ENCODE peak calls at places on chromosomes 2 and 18, in five cellular contexts. S, I, P, W and O are unnamed samples.

GRCh38 chr2:230054079-230054478 is 14.6 kb downstream of the SLC16A14 start:
- DNase-seq in S (no peak), I (no peak), P (no peak), W (peak), O (no peak)

GRCh38 chr2:218852911-218853667 is 6.5 kb upstream of the WNT6 start:
- DNase-seq in S (peak), I (peak), P (peak), W (no peak), O (no peak)

GRCh38 chr2:200042102-200042735 is 86.8 kb downstream of the MAIP1 start:
- DNase-seq in S (no peak), I (no peak), P (no peak), W (no peak), O (no peak)

GRCh38 chr2:96876811-96877437 is 7.0 kb upstream of the SEMA4C start:
- DNase-seq in S (no peak), I (no peak), P (no peak), W (no peak), O (no peak)

GRCh38 chr2:30865218-30865617 is 58.0 kb upstream of the CAPN13 start:
- DNase-seq in S (no peak), I (no peak), P (no peak), W (no peak), O (no peak)

GRCh38 chr18:26656944-26657536 is 108.7 kb upstream of the KCTD1 start:
- DNase-seq in S (peak), I (no peak), P (peak), W (no peak), O (peak)

GRCh38 chr18:46734981-46735380 is 21.9 kb downstream of the ST8SIA5 start:
- DNase-seq in S (no peak), I (no peak), P (no peak), W (no peak), O (no peak)

GRCh38 chr2:212428685-212429480 is 109.7 kb downstream of the ERBB4 start:
- DNase-seq in S (no peak), I (no peak), P (no peak), W (no peak), O (no peak)

GRCh38 chr2:134628453-134628852 is 90.3 kb downstream of the TMEM163 start:
- DNase-seq in S (no peak), I (no peak), P (no peak), W (no peak), O (no peak)

GRCh38 chr2:14583802-14584201 is 48.7 kb upstream of the LRATD1 start:
- DNase-seq in S (no peak), I (no peak), P (no peak), W (no peak), O (no peak)

GRCh38 chr2:119289093-119289492 is 65.5 kb downstream of the STEAP3 start:
- DNase-seq in S (no peak), I (no peak), P (no peak), W (no peak), O (peak)

GRCh38 chr18:33577688-33578370 is at the start of gene ASXL3:
- DNase-seq in S (no peak), I (no peak), P (peak), W (no peak), O (no peak)

GRCh38 chr2:110866036-110866435 is 133.7 kb downstream of the ACOXL start:
- DNase-seq in S (no peak), I (no peak), P (no peak), W (no peak), O (no peak)

GRCh38 chr18:37254256-37254880 is 311.2 kb downstream of the CELF4 start:
- DNase-seq in S (no peak), I (no peak), P (peak), W (no peak), O (no peak)

GRCh38 chr2:75545917-75546316 is 14.8 kb downstream of the EVA1A start:
- DNase-seq in S (no peak), I (no peak), P (no peak), W (no peak), O (no peak)

GRCh38 chr2:236252521-236252920 is 11.7 kb downstream of the ASB18 start:
- DNase-seq in S (no peak), I (no peak), P (no peak), W (no peak), O (no peak)

GRCh38 chr2:9658972-9659371 is 28.2 kb upstream of the YWHAQ start:
- DNase-seq in S (no peak), I (no peak), P (no peak), W (no peak), O (peak)

GRCh38 chr2:18976112-18976961 is 382.1 kb downstream of the OSR1 start:
- DNase-seq in S (no peak), I (no peak), P (no peak), W (no peak), O (peak)

GRCh38 chr2:32310577-32310976 is 32.9 kb downstream of the YIPF4 start:
- DNase-seq in S (no peak), I (no peak), P (no peak), W (no peak), O (no peak)

GRCh38 chr2:233414777-233415570 is 60.7 kb downstream of the DGKD start:
- DNase-seq in S (no peak), I (no peak), P (no peak), W (no peak), O (no peak)

GRCh38 chr2:46029332-46029811 is 267.8 kb upstream of the EPAS1 start:
- DNase-seq in S (no peak), I (no peak), P (no peak), W (no peak), O (no peak)

GRCh38 chr2:137947714-137948336 is 16.4 kb upstream of the HNMT start:
- DNase-seq in S (peak), I (peak), P (peak), W (no peak), O (peak)

GRCh38 chr2:55966431-55967118 is 43.0 kb upstream of the EFEMP1 start:
- DNase-seq in S (peak), I (no peak), P (peak), W (no peak), O (no peak)

GRCh38 chr2:176934869-176935415 is 277.7 kb upstream of the HNRNPA3 start:
- DNase-seq in S (no peak), I (no peak), P (no peak), W (no peak), O (peak)

GRCh38 chr18:65235966-65236634 is 514.7 kb upstream of the CDH7 start:
- DNase-seq in S (no peak), I (no peak), P (no peak), W (no peak), O (peak)

GRCh38 chr2:6957031-6957714 is 40.0 kb downstream of the RNF144A start:
- DNase-seq in S (no peak), I (no peak), P (no peak), W (no peak), O (no peak)

GRCh38 chr2:9169310-9170107 is 37.1 kb upstream of the ASAP2 start:
- DNase-seq in S (peak), I (peak), P (no peak), W (no peak), O (no peak)

GRCh38 chr2:173854840-173855239 is 110.3 kb downstream of the SP3 start:
- DNase-seq in S (peak), I (no peak), P (no peak), W (no peak), O (peak)

GRCh38 chr18:75531212-75531850 is 103.8 kb upstream of the SMIM21 start:
- DNase-seq in S (no peak), I (no peak), P (no peak), W (no peak), O (no peak)

GRCh38 chr2:56741601-56742102 is 557.9 kb downstream of the CCDC85A start:
- DNase-seq in S (no peak), I (no peak), P (peak), W (peak), O (peak)

GRCh38 chr18:22165049-22165602 is 4.3 kb upstream of the GATA6 start:
- DNase-seq in S (no peak), I (no peak), P (peak), W (no peak), O (no peak)

GRCh38 chr2:102488063-102488462 is 15.0 kb downstream of the SLC9A4 start:
- DNase-seq in S (no peak), I (no peak), P (no peak), W (peak), O (peak)

GRCh38 chr2:193187816-193188215 is 993.1 kb upstream of the TMEFF2 start:
- DNase-seq in S (no peak), I (no peak), P (no peak), W (no peak), O (no peak)
- H3K4me3 ChIP-seq in S (no peak), I (no peak), P (no peak), W (no peak), O (peak)

GRCh38 chr18:76684265-76684664 is 138.1 kb upstream of the ZNF236 start:
- DNase-seq in S (peak), I (no peak), P (no peak), W (no peak), O (no peak)

GRCh38 chr18:76679877-76680276 is 142.5 kb upstream of the ZNF236 start:
- DNase-seq in S (no peak), I (no peak), P (no peak), W (no peak), O (no peak)

GRCh38 chr18:76678248-76678647 is 144.1 kb upstream of the ZNF236 start:
- DNase-seq in S (no peak), I (no peak), P (no peak), W (no peak), O (no peak)

GRCh38 chr18:76674596-76674995 is 147.8 kb upstream of the ZNF236 start:
- DNase-seq in S (no peak), I (no peak), P (no peak), W (no peak), O (no peak)

GRCh38 chr18:76679259-76679658 is 143.1 kb upstream of the ZNF236 start:
- DNase-seq in S (no peak), I (no peak), P (no peak), W (no peak), O (no peak)
- H3K4me3 ChIP-seq in S (no peak), I (no peak), P (no peak), W (no peak), O (no peak)

DNA sequence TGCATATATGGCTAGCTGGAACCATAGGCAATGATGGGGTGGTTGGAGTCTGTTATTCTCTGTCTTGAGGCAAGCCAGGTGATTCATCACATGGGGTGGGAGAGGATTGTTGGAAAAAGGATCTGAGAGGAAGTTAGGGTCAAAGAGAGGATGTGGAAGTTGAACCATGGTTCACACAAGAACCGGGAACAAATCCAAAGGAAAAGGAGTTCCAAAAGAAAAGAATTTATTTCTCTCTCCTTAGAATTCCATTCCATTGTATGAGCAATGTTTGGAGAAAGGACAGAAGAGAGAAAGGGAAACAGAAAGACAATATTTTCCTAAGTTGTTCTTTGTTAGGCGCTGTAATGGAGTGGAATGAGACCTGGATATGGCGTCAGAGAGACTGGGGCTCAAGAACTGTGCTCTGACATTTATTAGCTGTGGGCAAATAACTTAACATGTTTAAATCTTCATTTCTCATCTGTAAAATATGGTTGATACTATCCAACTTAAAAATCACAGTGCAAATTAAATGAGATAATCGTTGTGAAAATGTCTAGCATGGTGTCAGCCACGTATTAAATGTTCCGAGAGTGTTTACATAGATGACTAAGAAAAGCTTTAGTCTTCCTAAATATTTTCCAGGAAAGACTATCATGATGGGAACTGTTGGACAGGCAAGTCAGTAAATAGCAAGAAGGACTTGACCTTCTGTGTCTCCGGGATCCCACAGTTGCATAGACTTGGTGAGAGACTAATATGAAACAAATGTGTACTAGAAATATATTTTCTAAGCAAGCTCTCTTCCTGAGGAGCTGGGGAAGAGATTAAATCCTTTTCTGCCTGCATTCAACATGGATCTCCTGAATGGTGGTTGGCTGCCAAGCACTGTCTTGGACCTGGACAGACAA is 71.4 kb downstream of the TRIB2 start:
- DNase-seq in S (no peak), I (no peak), P (no peak), W (no peak), O (peak)
- H3K4me3 ChIP-seq in S (no peak), I (no peak), P (no peak), W (no peak), O (no peak)

DNA sequence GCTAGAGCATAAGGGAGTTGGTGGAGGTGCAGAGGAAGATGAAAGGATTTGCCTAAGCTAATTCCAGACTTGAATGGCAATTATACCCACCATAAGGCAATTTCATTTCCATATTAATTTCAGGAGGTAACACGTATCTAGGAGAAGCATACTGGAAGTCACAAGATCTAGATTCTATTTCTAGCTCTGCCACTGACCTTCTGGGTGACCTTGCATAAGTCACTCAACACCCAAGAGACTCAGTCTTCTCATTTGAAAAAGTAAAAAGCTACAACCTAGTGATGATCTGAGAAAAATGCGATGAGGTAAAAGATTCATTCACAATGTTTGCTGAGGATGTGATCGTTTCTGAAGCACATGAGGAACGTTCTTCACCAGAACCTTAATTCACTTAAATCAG is 55.9 kb downstream of the GRB14 start:
- DNase-seq in S (no peak), I (no peak), P (no peak), W (no peak), O (no peak)
- H3K4me3 ChIP-seq in S (no peak), I (no peak), P (no peak), W (no peak), O (no peak)

GRCh38 chr2:181540421-181540820 is 83.2 kb downstream of the ITGA4 start:
- DNase-seq in S (no peak), I (no peak), P (no peak), W (no peak), O (no peak)
- H3K4me3 ChIP-seq in S (no peak), I (no peak), P (no peak), W (no peak), O (no peak)

DNA sequence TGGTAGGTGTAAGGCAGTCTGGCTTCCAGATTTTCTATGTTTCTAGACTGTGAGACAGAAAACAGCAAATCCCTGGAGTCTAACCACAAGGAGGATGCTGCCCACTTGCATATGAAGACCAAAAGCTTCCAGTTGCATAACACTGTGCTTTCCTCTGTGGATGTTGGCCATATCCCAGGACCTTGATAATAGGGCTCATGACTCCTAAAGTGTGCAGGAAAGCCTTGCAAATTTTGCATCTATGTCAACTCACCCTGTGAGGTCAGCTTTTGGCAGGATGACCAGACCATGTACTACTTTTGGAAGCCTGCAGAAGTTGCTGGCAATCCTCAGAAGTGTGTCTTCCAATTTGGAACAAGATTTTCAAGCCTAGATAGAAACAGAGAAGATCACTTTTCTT is 85.6 kb upstream of the RAB27B start:
- DNase-seq in S (peak), I (no peak), P (peak), W (no peak), O (peak)
- H3K4me3 ChIP-seq in S (no peak), I (no peak), P (no peak), W (no peak), O (no peak)

DNA sequence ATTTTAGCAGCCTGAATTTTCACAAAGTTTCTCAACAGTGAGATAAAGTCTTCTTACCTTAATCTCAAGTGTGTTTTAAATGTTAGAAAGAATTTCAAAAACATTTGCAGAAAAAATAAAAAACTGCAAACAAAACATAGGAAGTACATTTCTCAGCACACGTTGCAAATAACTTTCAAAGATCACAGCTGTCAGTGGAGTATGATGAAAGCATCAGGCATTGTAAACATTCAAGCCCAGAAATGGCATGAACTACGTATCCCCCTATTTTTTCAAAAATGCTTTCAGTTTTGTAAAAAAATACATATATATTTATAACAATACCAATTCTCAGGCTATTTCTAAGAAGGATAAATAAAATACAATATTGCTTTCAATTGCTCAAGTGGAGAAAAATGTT is 320.6 kb upstream of the TFPI start:
- DNase-seq in S (no peak), I (no peak), P (no peak), W (no peak), O (no peak)
- H3K4me3 ChIP-seq in S (no peak), I (no peak), P (no peak), W (no peak), O (no peak)

DNA sequence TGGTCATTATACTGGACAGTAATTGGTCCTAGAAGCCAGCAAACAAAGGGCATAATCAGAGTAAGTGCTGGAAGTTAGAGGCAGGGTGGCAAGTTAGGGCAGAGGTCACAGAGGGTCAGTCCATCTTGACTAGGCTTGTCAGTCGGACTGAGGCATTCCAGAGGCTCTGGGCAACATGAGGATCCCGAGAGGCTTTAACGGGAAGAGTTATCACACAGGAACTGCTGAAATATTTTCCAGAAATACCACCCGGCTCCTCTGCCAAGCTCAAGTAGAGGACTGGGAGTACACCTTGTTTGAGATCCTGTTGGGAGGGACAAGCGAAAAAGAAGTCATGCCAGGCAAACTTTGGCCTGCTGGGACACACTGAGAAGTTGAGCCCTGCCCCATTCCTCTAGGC is 13.7 kb downstream of the C2orf81 start:
- DNase-seq in S (no peak), I (no peak), P (no peak), W (no peak), O (no peak)
- H3K4me3 ChIP-seq in S (no peak), I (no peak), P (no peak), W (no peak), O (no peak)